ENCODE peak calls at places on chromosomes 6 and 20, in seven cellular contexts. One of them, this sample, is unnamed.

GRCh38 chr6:4209201-4209600 is 73.8 kb upstream of the ECI2 start:
- DNase-seq in Calu3: no peak
- DNase-seq in dermis microvascular lymphatic vessel endothelial cell: no peak
- DNase-seq in mesenteric fat pad: no peak
- DNase-seq in 8988T: no peak
- DNase-seq in B cell: peak
- DNase-seq in heart right ventricle: no peak
- DNase-seq in this sample: no peak

GRCh38 chr20:8757146-8757545 is 311.7 kb upstream of the PLCB4 start:
- DNase-seq in Calu3: no peak
- DNase-seq in dermis microvascular lymphatic vessel endothelial cell: no peak
- DNase-seq in mesenteric fat pad: no peak
- DNase-seq in 8988T: no peak
- DNase-seq in B cell: no peak
- DNase-seq in heart right ventricle: no peak
- DNase-seq in this sample: no peak

GRCh38 chr20:2252419-2253060 is 43.3 kb upstream of the TGM3 start:
- DNase-seq in Calu3: no peak
- DNase-seq in dermis microvascular lymphatic vessel endothelial cell: no peak
- DNase-seq in mesenteric fat pad: no peak
- DNase-seq in 8988T: no peak
- DNase-seq in B cell: no peak
- DNase-seq in heart right ventricle: no peak
- DNase-seq in this sample: no peak

GRCh38 chr6:108920751-108921150 is 72.5 kb downstream of the ARMC2 start:
- DNase-seq in Calu3: no peak
- DNase-seq in dermis microvascular lymphatic vessel endothelial cell: no peak
- DNase-seq in mesenteric fat pad: no peak
- DNase-seq in 8988T: no peak
- DNase-seq in B cell: no peak
- DNase-seq in heart right ventricle: no peak
- DNase-seq in this sample: no peak

GRCh38 chr6:45031601-45032000 is 296.5 kb upstream of the RUNX2 start:
- DNase-seq in Calu3: no peak
- DNase-seq in dermis microvascular lymphatic vessel endothelial cell: no peak
- DNase-seq in mesenteric fat pad: no peak
- DNase-seq in 8988T: no peak
- DNase-seq in B cell: no peak
- DNase-seq in heart right ventricle: no peak
- DNase-seq in this sample: peak

GRCh38 chr6:44270526-44271405 is 516 bp downstream of the TMEM151B start:
- DNase-seq in Calu3: no peak
- DNase-seq in dermis microvascular lymphatic vessel endothelial cell: no peak
- DNase-seq in mesenteric fat pad: no peak
- DNase-seq in 8988T: no peak
- DNase-seq in B cell: peak
- DNase-seq in heart right ventricle: no peak
- DNase-seq in this sample: no peak

GRCh38 chr6:166402582-166403277 is 20.0 kb upstream of the MPC1 start:
- DNase-seq in Calu3: no peak
- DNase-seq in dermis microvascular lymphatic vessel endothelial cell: no peak
- DNase-seq in mesenteric fat pad: no peak
- DNase-seq in 8988T: no peak
- DNase-seq in B cell: no peak
- DNase-seq in heart right ventricle: no peak
- DNase-seq in this sample: no peak

GRCh38 chr20:58210398-58210747 is 18.1 kb downstream of the ANKRD60 start:
- DNase-seq in Calu3: no peak
- DNase-seq in dermis microvascular lymphatic vessel endothelial cell: no peak
- DNase-seq in mesenteric fat pad: no peak
- DNase-seq in 8988T: no peak
- DNase-seq in B cell: no peak
- DNase-seq in heart right ventricle: no peak
- DNase-seq in this sample: no peak

GRCh38 chr6:37369321-37370196 is 15.8 kb downstream of the RNF8 start:
- DNase-seq in Calu3: no peak
- DNase-seq in dermis microvascular lymphatic vessel endothelial cell: peak
- DNase-seq in mesenteric fat pad: no peak
- DNase-seq in 8988T: no peak
- DNase-seq in B cell: no peak
- DNase-seq in heart right ventricle: no peak
- DNase-seq in this sample: no peak

GRCh38 chr6:169343886-169344525 is 90.4 kb upstream of the THBS2 start:
- DNase-seq in Calu3: no peak
- DNase-seq in dermis microvascular lymphatic vessel endothelial cell: no peak
- DNase-seq in mesenteric fat pad: no peak
- DNase-seq in 8988T: no peak
- DNase-seq in B cell: no peak
- DNase-seq in heart right ventricle: no peak
- DNase-seq in this sample: no peak

GRCh38 chr20:39855799-39856198 is 833.2 kb downstream of the MAFB start:
- DNase-seq in Calu3: no peak
- DNase-seq in dermis microvascular lymphatic vessel endothelial cell: no peak
- DNase-seq in mesenteric fat pad: no peak
- DNase-seq in 8988T: no peak
- DNase-seq in B cell: no peak
- DNase-seq in heart right ventricle: no peak
- DNase-seq in this sample: no peak

GRCh38 chr6:43734294-43734665 is 35.7 kb upstream of the VEGFA start:
- DNase-seq in Calu3: no peak
- DNase-seq in dermis microvascular lymphatic vessel endothelial cell: no peak
- DNase-seq in mesenteric fat pad: peak
- DNase-seq in 8988T: no peak
- DNase-seq in B cell: no peak
- DNase-seq in heart right ventricle: no peak
- DNase-seq in this sample: no peak

GRCh38 chr6:133512410-133513016 is 271.4 kb downstream of the EYA4 start:
- DNase-seq in Calu3: peak
- DNase-seq in dermis microvascular lymphatic vessel endothelial cell: peak
- DNase-seq in mesenteric fat pad: no peak
- DNase-seq in 8988T: no peak
- DNase-seq in B cell: peak
- DNase-seq in heart right ventricle: peak
- DNase-seq in this sample: peak

GRCh38 chr20:47493175-47493953 is 8.3 kb upstream of the NCOA3 start:
- DNase-seq in Calu3: peak
- DNase-seq in dermis microvascular lymphatic vessel endothelial cell: peak
- DNase-seq in mesenteric fat pad: peak
- DNase-seq in 8988T: no peak
- DNase-seq in B cell: peak
- DNase-seq in heart right ventricle: peak
- DNase-seq in this sample: peak

GRCh38 chr6:152057832-152058498 is 250.5 kb downstream of the ESR1 start:
- DNase-seq in Calu3: no peak
- DNase-seq in dermis microvascular lymphatic vessel endothelial cell: no peak
- DNase-seq in mesenteric fat pad: no peak
- DNase-seq in 8988T: no peak
- DNase-seq in B cell: no peak
- DNase-seq in heart right ventricle: no peak
- DNase-seq in this sample: no peak

GRCh38 chr6:156899532-156899931 is 122.4 kb downstream of the ARID1B start:
- DNase-seq in Calu3: no peak
- DNase-seq in dermis microvascular lymphatic vessel endothelial cell: no peak
- DNase-seq in mesenteric fat pad: no peak
- DNase-seq in 8988T: no peak
- DNase-seq in B cell: no peak
- DNase-seq in heart right ventricle: no peak
- DNase-seq in this sample: no peak

GRCh38 chr6:127302728-127303675 is 36.3 kb downstream of the RNF146 start:
- DNase-seq in Calu3: peak
- DNase-seq in dermis microvascular lymphatic vessel endothelial cell: peak
- DNase-seq in mesenteric fat pad: no peak
- DNase-seq in 8988T: no peak
- DNase-seq in B cell: peak
- DNase-seq in heart right ventricle: peak
- DNase-seq in this sample: no peak

GRCh38 chr20:309306-309840 is 12.0 kb downstream of the ZCCHC3 start:
- DNase-seq in Calu3: no peak
- DNase-seq in dermis microvascular lymphatic vessel endothelial cell: no peak
- DNase-seq in mesenteric fat pad: no peak
- DNase-seq in 8988T: no peak
- DNase-seq in B cell: no peak
- DNase-seq in heart right ventricle: no peak
- DNase-seq in this sample: no peak

GRCh38 chr20:63387393-63387792 is 26.2 kb upstream of the CHRNA4 start:
- DNase-seq in Calu3: no peak
- DNase-seq in dermis microvascular lymphatic vessel endothelial cell: no peak
- DNase-seq in mesenteric fat pad: no peak
- DNase-seq in 8988T: no peak
- DNase-seq in B cell: no peak
- DNase-seq in heart right ventricle: no peak
- DNase-seq in this sample: no peak

GRCh38 chr6:2275207-2275891 is 29.9 kb upstream of the GMDS start:
- DNase-seq in Calu3: no peak
- DNase-seq in dermis microvascular lymphatic vessel endothelial cell: no peak
- DNase-seq in mesenteric fat pad: no peak
- DNase-seq in 8988T: no peak
- DNase-seq in B cell: no peak
- DNase-seq in heart right ventricle: no peak
- DNase-seq in this sample: no peak

GRCh38 chr20:48298851-48299484 is 513.7 kb upstream of the SULF2 start:
- DNase-seq in Calu3: peak
- DNase-seq in dermis microvascular lymphatic vessel endothelial cell: peak
- DNase-seq in mesenteric fat pad: no peak
- DNase-seq in 8988T: no peak
- DNase-seq in B cell: no peak
- DNase-seq in heart right ventricle: peak
- DNase-seq in this sample: peak

GRCh38 chr20:18728165-18728866 is 85.3 kb upstream of the SCP2D1 start:
- DNase-seq in Calu3: no peak
- DNase-seq in dermis microvascular lymphatic vessel endothelial cell: no peak
- DNase-seq in mesenteric fat pad: no peak
- DNase-seq in 8988T: no peak
- DNase-seq in B cell: peak
- DNase-seq in heart right ventricle: no peak
- DNase-seq in this sample: no peak

GRCh38 chr6:98579089-98579488 is 255.3 kb upstream of the POU3F2 start:
- DNase-seq in Calu3: no peak
- DNase-seq in dermis microvascular lymphatic vessel endothelial cell: no peak
- DNase-seq in mesenteric fat pad: no peak
- DNase-seq in 8988T: no peak
- DNase-seq in B cell: no peak
- DNase-seq in heart right ventricle: no peak
- DNase-seq in this sample: no peak

GRCh38 chr6:157469378-157469777 is 88.4 kb downstream of the ZDHHC14 start:
- DNase-seq in Calu3: no peak
- DNase-seq in dermis microvascular lymphatic vessel endothelial cell: no peak
- DNase-seq in mesenteric fat pad: no peak
- DNase-seq in 8988T: no peak
- DNase-seq in B cell: no peak
- DNase-seq in heart right ventricle: no peak
- DNase-seq in this sample: no peak

GRCh38 chr20:23826541-23827018 is at the start of gene CST2:
- DNase-seq in Calu3: no peak
- DNase-seq in dermis microvascular lymphatic vessel endothelial cell: no peak
- DNase-seq in mesenteric fat pad: no peak
- DNase-seq in 8988T: no peak
- DNase-seq in B cell: no peak
- DNase-seq in heart right ventricle: no peak
- DNase-seq in this sample: no peak

GRCh38 chr6:167113935-167114910 is 8.7 kb upstream of the CCR6 start:
- DNase-seq in Calu3: no peak
- DNase-seq in dermis microvascular lymphatic vessel endothelial cell: no peak
- DNase-seq in mesenteric fat pad: peak
- DNase-seq in 8988T: no peak
- DNase-seq in B cell: peak
- DNase-seq in heart right ventricle: no peak
- DNase-seq in this sample: no peak

GRCh38 chr6:109978174-109979032 is at the start of gene GPR6:
- DNase-seq in Calu3: peak
- DNase-seq in dermis microvascular lymphatic vessel endothelial cell: peak
- DNase-seq in mesenteric fat pad: no peak
- DNase-seq in 8988T: peak
- DNase-seq in B cell: peak
- DNase-seq in heart right ventricle: peak
- DNase-seq in this sample: peak

GRCh38 chr20:64188682-64189529 is 24.7 kb downstream of the MYT1 start:
- DNase-seq in Calu3: peak
- DNase-seq in dermis microvascular lymphatic vessel endothelial cell: peak
- DNase-seq in mesenteric fat pad: no peak
- DNase-seq in 8988T: no peak
- DNase-seq in B cell: no peak
- DNase-seq in heart right ventricle: no peak
- DNase-seq in this sample: peak

GRCh38 chr20:33936651-33937050 is 57.1 kb upstream of the RALY start:
- DNase-seq in Calu3: no peak
- DNase-seq in dermis microvascular lymphatic vessel endothelial cell: no peak
- DNase-seq in mesenteric fat pad: no peak
- DNase-seq in 8988T: no peak
- DNase-seq in B cell: no peak
- DNase-seq in heart right ventricle: no peak
- DNase-seq in this sample: no peak

GRCh38 chr6:90865513-90865912 is 278.6 kb upstream of the MAP3K7 start:
- DNase-seq in Calu3: no peak
- DNase-seq in dermis microvascular lymphatic vessel endothelial cell: no peak
- DNase-seq in mesenteric fat pad: no peak
- DNase-seq in 8988T: no peak
- DNase-seq in B cell: no peak
- DNase-seq in heart right ventricle: no peak
- DNase-seq in this sample: no peak

GRCh38 chr6:28809947-28810654 is 113.7 kb downstream of the TRIM27 start:
- DNase-seq in Calu3: no peak
- DNase-seq in dermis microvascular lymphatic vessel endothelial cell: no peak
- DNase-seq in mesenteric fat pad: no peak
- DNase-seq in 8988T: no peak
- DNase-seq in B cell: no peak
- DNase-seq in heart right ventricle: no peak
- DNase-seq in this sample: no peak

GRCh38 chr6:81614292-81614691 is 138.2 kb downstream of the TENT5A start:
- DNase-seq in Calu3: no peak
- DNase-seq in dermis microvascular lymphatic vessel endothelial cell: no peak
- DNase-seq in mesenteric fat pad: no peak
- DNase-seq in 8988T: no peak
- DNase-seq in B cell: no peak
- DNase-seq in heart right ventricle: peak
- DNase-seq in this sample: no peak

GRCh38 chr6:131694832-131695426 is 6.3 kb downstream of the OR2A4 start:
- DNase-seq in Calu3: peak
- DNase-seq in dermis microvascular lymphatic vessel endothelial cell: peak
- DNase-seq in mesenteric fat pad: no peak
- DNase-seq in 8988T: peak
- DNase-seq in B cell: peak
- DNase-seq in heart right ventricle: peak
- DNase-seq in this sample: no peak

GRCh38 chr6:56841751-56842150 is 113.2 kb upstream of the BEND6 start:
- DNase-seq in Calu3: no peak
- DNase-seq in dermis microvascular lymphatic vessel endothelial cell: no peak
- DNase-seq in mesenteric fat pad: no peak
- DNase-seq in 8988T: no peak
- DNase-seq in B cell: no peak
- DNase-seq in heart right ventricle: no peak
- DNase-seq in this sample: no peak

GRCh38 chr6:161057103-161058091 is 65.8 kb downstream of the MAP3K4 start:
- DNase-seq in Calu3: no peak
- DNase-seq in dermis microvascular lymphatic vessel endothelial cell: no peak
- DNase-seq in mesenteric fat pad: no peak
- DNase-seq in 8988T: no peak
- DNase-seq in B cell: no peak
- DNase-seq in heart right ventricle: no peak
- DNase-seq in this sample: peak

GRCh38 chr20:48773837-48774418 is 53.9 kb downstream of the PREX1 start:
- DNase-seq in Calu3: no peak
- DNase-seq in dermis microvascular lymphatic vessel endothelial cell: no peak
- DNase-seq in mesenteric fat pad: no peak
- DNase-seq in 8988T: no peak
- DNase-seq in B cell: no peak
- DNase-seq in heart right ventricle: no peak
- DNase-seq in this sample: no peak

GRCh38 chr6:72321741-72322140 is 300.1 kb upstream of the KCNQ5 start:
- DNase-seq in Calu3: no peak
- DNase-seq in dermis microvascular lymphatic vessel endothelial cell: no peak
- DNase-seq in mesenteric fat pad: no peak
- DNase-seq in 8988T: no peak
- DNase-seq in B cell: no peak
- DNase-seq in heart right ventricle: no peak
- DNase-seq in this sample: no peak

GRCh38 chr6:73666393-73666792 is 12.6 kb upstream of the SLC17A5 start:
- DNase-seq in Calu3: no peak
- DNase-seq in dermis microvascular lymphatic vessel endothelial cell: peak
- DNase-seq in mesenteric fat pad: no peak
- DNase-seq in 8988T: no peak
- DNase-seq in B cell: no peak
- DNase-seq in heart right ventricle: no peak
- DNase-seq in this sample: no peak

This sample was measured in epithelial cell of prostate.